ENCODE peak calls at places on chromosomes 7 and 10, in five cellular contexts. C is HCT116, Y is GM12878, E is GM23338, M is endothelial cell of umbilical vein. W is an unnamed sample.

GRCh38 chr7:5276611-5277010 is 6.1 kb upstream of the SLC29A4 start:
- DNase-seq in Y (no peak), C (no peak), E (no peak), M (no peak), W (no peak)

GRCh38 chr10:52756295-52756694 is 16.3 kb downstream of the MBL2 start:
- DNase-seq in C (no peak), Y (no peak), M (no peak), E (no peak), W (peak)

GRCh38 chr10:44834131-44834530 is 77.0 kb upstream of the TMEM72 start:
- DNase-seq in Y (no peak), M (no peak), E (no peak), C (no peak), W (no peak)

GRCh38 chr10:120891367-120891766 is 40.2 kb downstream of the WDR11 start:
- DNase-seq in Y (no peak), E (no peak), C (no peak), M (no peak), W (no peak)

GRCh38 chr7:20220824-20221547 is 3.8 kb upstream of the MACC1 start:
- DNase-seq in Y (no peak), E (no peak), M (no peak), C (no peak), W (no peak)

GRCh38 chr10:13219685-13220670 is 14.2 kb downstream of the UCMA start:
- DNase-seq in Y (peak), M (no peak), C (peak), E (peak), W (peak)

GRCh38 chr7:36661135-36661840 is 63.0 kb downstream of the AOAH start:
- DNase-seq in M (no peak), Y (no peak), E (peak), C (peak), W (no peak)

GRCh38 chr7:75969182-75969581 is 25.2 kb downstream of the TMEM120A start:
- DNase-seq in M (no peak), C (no peak), E (no peak), Y (no peak), W (no peak)

GRCh38 chr7:151777913-151778670 is 98.8 kb downstream of the PRKAG2 start:
- DNase-seq in M (no peak), C (no peak), E (no peak), Y (no peak), W (no peak)

GRCh38 chr10:30386801-30387588 is 37.9 kb upstream of the MTPAP start:
- DNase-seq in E (no peak), M (no peak), Y (no peak), C (no peak), W (no peak)

GRCh38 chr10:10078476-10078875 is 939.2 kb upstream of the CELF2 start:
- DNase-seq in M (no peak), E (no peak), C (no peak), Y (no peak), W (no peak)

GRCh38 chr10:45428611-45429510 is 54.8 kb downstream of the ALOX5 start:
- DNase-seq in E (no peak), C (no peak), Y (no peak), M (no peak), W (no peak)

GRCh38 chr7:18208921-18209320 is 181.3 kb upstream of the PRPS1L1 start:
- DNase-seq in E (no peak), C (no peak), Y (no peak), M (no peak), W (no peak)

GRCh38 chr7:100465702-100466311 is 1.7 kb upstream of the SPACDR start:
- DNase-seq in M (peak), C (no peak), E (peak), Y (no peak), W (peak)

GRCh38 chr7:30252885-30253795 is 31.3 kb upstream of the ZNRF2 start:
- DNase-seq in C (no peak), Y (no peak), E (no peak), M (peak), W (no peak)

GRCh38 chr10:77629775-77630565 is 7.6 kb downstream of the KCNMA1 start:
- DNase-seq in C (no peak), Y (no peak), M (no peak), E (no peak), W (no peak)

GRCh38 chr10:95458824-95459223 is 102.3 kb downstream of the SORBS1 start:
- DNase-seq in Y (no peak), C (no peak), E (no peak), M (no peak), W (no peak)

GRCh38 chr10:49651039-49651835 is 28.2 kb upstream of the C10orf53 start:
- DNase-seq in Y (no peak), M (no peak), E (no peak), C (no peak), W (no peak)

GRCh38 chr10:122236690-122237306 is 34.3 kb upstream of the BTBD16 start:
- DNase-seq in E (no peak), Y (no peak), M (no peak), C (no peak), W (no peak)

GRCh38 chr7:115707236-115707635 is 323.3 kb downstream of the TFEC start:
- DNase-seq in E (peak), M (peak), Y (no peak), C (peak), W (peak)

GRCh38 chr7:7672545-7673239 is 32.1 kb downstream of the UMAD1 start:
- DNase-seq in E (no peak), Y (no peak), M (no peak), C (no peak), W (no peak)

GRCh38 chr7:5143935-5144903 is 45.8 kb upstream of the WIPI2 start:
- DNase-seq in M (no peak), Y (peak), E (peak), C (no peak), W (no peak)

GRCh38 chr10:33160151-33160550 is 174.3 kb downstream of the NRP1 start:
- DNase-seq in C (no peak), Y (no peak), E (peak), M (no peak), W (no peak)

GRCh38 chr7:44306608-44307007 is 18.8 kb downstream of the CAMK2B start:
- DNase-seq in Y (no peak), C (no peak), E (no peak), M (no peak), W (no peak)

GRCh38 chr7:71325151-71325550 is 193.2 kb downstream of the GALNT17 start:
- DNase-seq in Y (no peak), M (no peak), E (peak), C (no peak), W (no peak)

GRCh38 chr10:47087667-47088066 is 176.4 kb downstream of the PTPN20 start:
- DNase-seq in M (no peak), Y (no peak), C (no peak), E (peak), W (no peak)

GRCh38 chr7:147937428-147937827 is 653.1 kb upstream of the C7orf33 start:
- DNase-seq in E (no peak), C (no peak), Y (no peak), M (no peak), W (no peak)

GRCh38 chr10:55550241-55550640 is 749.2 kb upstream of the PCDH15 start:
- DNase-seq in E (no peak), C (no peak), M (no peak), Y (no peak), W (no peak)

GRCh38 chr7:12031638-12032037 is 179.5 kb upstream of the TMEM106B start:
- DNase-seq in C (peak), E (peak), Y (no peak), M (peak), W (no peak)

GRCh38 chr7:105849122-105849855 is 27.1 kb downstream of the ATXN7L1 start:
- DNase-seq in M (peak), C (no peak), Y (peak), E (peak), W (peak)

GRCh38 chr7:159088016-159088865 is 56.4 kb downstream of the VIPR2 start:
- DNase-seq in M (no peak), C (no peak), Y (no peak), E (no peak), W (no peak)

GRCh38 chr10:112842832-112843360 is 107.2 kb upstream of the TCF7L2 start:
- DNase-seq in Y (peak), E (no peak), M (peak), C (no peak), W (peak)

GRCh38 chr7:153847828-153848227 is 204.4 kb upstream of the DPP6 start:
- DNase-seq in E (no peak), Y (no peak), C (no peak), M (no peak), W (no peak)

GRCh38 chr10:73233883-73234282 is 13.2 kb downstream of the DNAJC9 start:
- DNase-seq in E (no peak), Y (no peak), M (no peak), C (no peak), W (no peak)

GRCh38 chr7:25122373-25122772 is 2.7 kb downstream of the CYCS start:
- DNase-seq in M (no peak), E (no peak), Y (no peak), C (no peak), W (no peak)

GRCh38 chr7:25119102-25119501 is 6.0 kb downstream of the CYCS start:
- DNase-seq in M (no peak), C (no peak), E (no peak), Y (no peak), W (no peak)

GRCh38 chr7:25125137-25125946 is at the start of gene CYCS:
- DNase-seq in Y (peak), M (peak), E (peak), C (peak), W (peak)

GRCh38 chr7:25121599-25121998 is 3.5 kb downstream of the CYCS start:
- DNase-seq in Y (no peak), E (no peak), C (no peak), M (no peak), W (no peak)

DNA sequence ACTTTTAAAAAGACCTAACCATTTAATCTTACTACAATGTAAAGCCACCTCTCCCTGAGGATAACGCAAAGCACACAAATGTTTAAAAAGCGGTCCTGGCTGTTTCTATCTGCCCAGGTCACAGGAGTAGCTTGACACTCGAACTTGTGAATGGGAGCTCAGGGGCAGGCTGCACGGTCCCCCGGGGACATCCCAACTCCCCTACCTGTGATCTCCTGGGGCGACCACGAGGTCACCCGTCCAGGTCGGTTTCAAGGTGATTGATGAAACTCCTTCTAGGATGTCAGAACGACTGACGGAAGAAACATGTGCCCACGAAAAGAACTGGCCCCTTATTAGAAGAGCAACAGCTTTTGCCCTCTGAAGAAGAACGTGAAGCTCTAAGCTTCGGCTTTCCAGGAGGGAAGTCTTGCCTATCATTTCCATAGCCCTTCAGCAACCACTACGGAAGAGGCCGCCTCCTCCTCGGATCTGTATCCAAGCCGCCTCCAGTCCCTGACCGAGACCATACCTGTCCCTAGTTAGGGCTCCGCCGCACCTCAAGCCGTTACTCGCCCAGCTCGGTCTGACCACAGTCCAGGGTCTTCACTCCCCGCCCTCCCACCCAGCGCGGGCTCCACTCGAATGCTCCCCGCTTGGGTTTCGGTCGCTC is 449 bp downstream of the CYCS start:
- DNase-seq in M (no peak), Y (no peak), C (no peak), E (no peak), W (no peak)
- H3K4me2 ChIP-seq in M (peak), Y (peak), C (peak), E (peak), W (peak)

GRCh38 chr7:23246540-23246939 is at the start of gene GPNMB:
- DNase-seq in C (no peak), E (peak), Y (no peak), M (no peak), W (no peak)
- TF ChIP-seq POLR2AphosphoS5 in C (no peak), E (no peak), Y (no peak), M (no peak), W (no peak)

GRCh38 chr10:5515948-5516761 is 8.6 kb upstream of the CALML3 start:
- DNase-seq in E (no peak), C (no peak), M (no peak), Y (no peak), W (peak)

GRCh38 chr10:5512331-5512730 is 12.4 kb upstream of the CALML3 start:
- DNase-seq in E (no peak), M (no peak), C (no peak), Y (no peak), W (no peak)

GRCh38 chr10:5511885-5512280 is 12.5 kb upstream of the CALML5 start:
- DNase-seq in Y (no peak), M (no peak), C (no peak), E (no peak), W (no peak)

GRCh38 chr10:5512881-5513698 is 11.7 kb upstream of the CALML3 start:
- DNase-seq in E (no peak), M (no peak), C (no peak), Y (no peak), W (no peak)

DNA sequence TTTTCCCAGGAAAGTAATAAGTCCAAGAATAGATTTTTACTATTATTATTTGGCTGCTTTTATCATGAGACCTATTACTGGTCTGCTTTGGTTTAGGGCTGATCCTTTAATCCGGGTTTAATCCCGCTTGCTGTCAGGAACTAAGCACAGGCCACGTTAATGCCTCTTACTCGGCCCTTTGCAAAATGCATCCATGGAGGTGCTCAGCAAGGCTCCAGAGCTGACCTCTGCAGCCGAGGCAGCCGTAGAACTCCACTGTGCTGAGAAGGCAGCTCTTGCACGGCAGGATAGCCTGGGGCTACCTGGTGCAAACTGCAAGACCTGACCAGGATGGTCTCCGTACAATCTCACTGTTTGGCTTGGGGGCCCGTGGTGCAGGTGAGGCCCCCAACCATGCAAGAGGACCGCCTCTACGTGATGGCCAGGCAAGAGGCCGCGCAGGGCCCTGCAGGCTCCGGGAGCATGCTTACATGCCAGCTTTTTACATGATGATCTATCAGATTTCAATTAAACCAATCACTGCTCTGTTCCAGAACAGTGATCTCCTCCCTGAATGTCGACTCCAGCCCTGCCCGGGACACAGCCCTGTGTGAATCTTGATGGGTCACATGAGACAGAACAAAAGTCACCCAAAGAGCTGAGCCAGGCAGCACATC is 10.4 kb upstream of the CALML3 start:
- DNase-seq in M (no peak), E (no peak), C (no peak), Y (no peak), W (no peak)
- H3K4me2 ChIP-seq in M (no peak), E (no peak), C (no peak), Y (no peak), W (no peak)

GRCh38 chr7:138981332-138982203 is at the start of gene KIAA1549:
- DNase-seq in E (peak), M (peak), C (peak), Y (no peak), W (peak)
- TF ChIP-seq POLR2AphosphoS5 in E (no peak), M (peak), C (peak), Y (no peak), W (no peak)

GRCh38 chr10:35046074-35046473 is 44.1 kb downstream of the CUL2 start:
- DNase-seq in Y (no peak), C (no peak), E (no peak), M (no peak), W (no peak)

GRCh38 chr10:35041502-35041879 is 48.6 kb downstream of the CUL2 start:
- DNase-seq in M (no peak), Y (no peak), E (no peak), C (peak), W (no peak)

GRCh38 chr10:35043796-35044344 is 46.3 kb downstream of the CUL2 start:
- DNase-seq in M (no peak), C (no peak), Y (no peak), E (no peak), W (no peak)

GRCh38 chr10:35040761-35041501 is 49.2 kb downstream of the CUL2 start:
- DNase-seq in M (peak), E (peak), C (peak), Y (no peak), W (no peak)

DNA sequence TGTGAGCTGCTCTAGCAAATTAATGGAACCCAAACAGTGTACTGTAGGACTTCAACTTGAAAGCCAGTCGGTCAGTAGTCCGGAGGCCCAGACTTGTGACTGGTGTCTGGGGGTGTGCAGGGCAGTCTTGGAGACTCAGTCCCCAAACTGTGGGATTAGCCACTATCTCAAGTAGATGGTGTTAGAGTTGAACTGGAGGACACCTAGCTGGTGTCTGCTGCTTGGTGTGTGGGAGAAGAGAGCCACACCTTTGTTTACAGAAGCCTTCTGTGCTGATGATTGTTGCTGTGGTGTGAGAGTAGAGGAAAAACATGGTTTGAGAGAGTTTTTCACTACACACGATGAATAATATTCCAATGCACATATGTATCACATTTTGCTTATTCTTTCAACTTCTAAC is 47.4 kb downstream of the CUL2 start:
- DNase-seq in E (no peak), C (no peak), Y (no peak), M (no peak), W (no peak)
- H3K4me2 ChIP-seq in E (no peak), C (peak), Y (no peak), M (no peak), W (no peak)

GRCh38 chr10:103757531-103758293 is 97.7 kb downstream of the SH3PXD2A start:
- DNase-seq in E (peak), C (no peak), M (peak), Y (no peak), W (no peak)

GRCh38 chr10:103759100-103759781 is 96.1 kb downstream of the SH3PXD2A start:
- DNase-seq in E (no peak), Y (no peak), C (no peak), M (peak), W (peak)

GRCh38 chr10:103761075-103761920 is 94.1 kb downstream of the SH3PXD2A start:
- DNase-seq in E (no peak), M (peak), C (no peak), Y (no peak), W (no peak)

GRCh38 chr10:103756277-103756869 is 99.0 kb downstream of the SH3PXD2A start:
- DNase-seq in Y (no peak), C (no peak), E (no peak), M (no peak), W (no peak)

DNA sequence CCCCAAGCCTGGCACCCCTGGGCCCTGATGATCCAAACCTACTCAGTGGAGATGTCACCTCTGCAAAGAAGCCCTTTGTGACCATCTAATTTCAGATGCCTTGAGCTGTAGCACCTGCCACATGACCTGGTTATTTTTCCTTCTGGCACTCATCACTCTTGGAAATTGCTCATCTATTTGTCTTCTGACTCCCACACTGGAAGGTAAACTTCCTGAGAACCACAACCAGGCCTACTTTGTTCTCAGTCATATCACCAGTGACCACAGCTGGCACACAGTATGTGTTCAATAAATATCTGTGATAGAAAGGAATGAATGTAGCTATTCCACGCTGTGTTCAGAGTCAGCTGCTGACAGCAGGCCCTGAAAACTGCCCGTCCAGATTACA is 97.1 kb downstream of the SH3PXD2A start:
- DNase-seq in E (no peak), C (no peak), Y (no peak), M (peak), W (peak)
- TF ChIP-seq POLR2AphosphoS5 in E (no peak), C (no peak), Y (no peak), M (no peak), W (no peak)

GRCh38 chr7:47254081-47255006 is 327.6 kb downstream of the TNS3 start:
- DNase-seq in Y (no peak), E (peak), M (peak), C (no peak), W (peak)
- H3K4me2 ChIP-seq in Y (no peak), E (peak), M (peak), C (peak), W (peak)

GRCh38 chr10:124558901-124559321 is 97.3 kb downstream of the LHPP start:
- DNase-seq in Y (no peak), C (no peak), E (no peak), M (no peak), W (no peak)

GRCh38 chr10:124558339-124558685 is 96.7 kb downstream of the LHPP start:
- DNase-seq in Y (no peak), E (no peak), M (no peak), C (no peak), W (no peak)

GRCh38 chr10:124561206-124561605 is 99.6 kb downstream of the LHPP start:
- DNase-seq in Y (no peak), M (no peak), E (no peak), C (no peak), W (no peak)

GRCh38 chr10:124559372-124560132 is 97.9 kb downstream of the LHPP start:
- DNase-seq in E (no peak), Y (no peak), M (no peak), C (no peak), W (no peak)

DNA sequence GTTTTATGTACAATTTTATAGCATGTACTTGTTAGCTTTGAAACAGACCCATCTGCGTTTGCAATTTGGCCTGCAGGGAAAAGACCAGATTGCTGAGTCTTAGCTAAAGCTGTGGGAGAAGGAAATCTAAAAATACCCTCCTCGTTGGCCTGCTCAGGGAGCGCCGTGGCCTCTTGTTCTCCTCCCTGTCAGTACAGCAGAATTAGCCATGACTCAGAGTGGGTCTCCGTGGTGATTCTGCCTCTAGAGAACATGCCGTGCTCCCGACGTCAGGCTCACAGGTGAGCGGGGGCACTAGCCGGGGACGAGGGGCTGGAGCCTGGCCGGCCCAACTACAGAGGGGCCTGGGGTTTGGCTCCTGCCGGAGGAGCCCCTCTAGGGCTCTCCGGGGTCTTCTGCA is 98.8 kb downstream of the LHPP start:
- DNase-seq in M (no peak), C (no peak), Y (no peak), E (no peak), W (no peak)
- TF ChIP-seq POLR2AphosphoS5 in M (no peak), C (no peak), Y (no peak), E (no peak), W (no peak)

W was measured in HepG2.